ENCODE peak calls at places on chromosomes 3 and 15, in nine cellular contexts. One of them, this sample, is unnamed.
A peak's percentile ranks its signal among the peaks of the same experiment; 100 is the strongest.

GRCh38 chr3:119579366-119580147 is at the start of gene ADPRH:
- DNase-seq in kidney: peak; percentile 95
- DNase-seq in activated effector memory CD4-positive, alpha-beta T cell treated with Interleukin-2 at 50 U/mL for 16 hours: peak; percentile 44
- DNase-seq in CD4-positive, alpha-beta T cell: peak; percentile 9
- DNase-seq in NCI-H1417: peak; percentile 17
- DNase-seq in right cardiac atrium: peak; percentile 95
- DNase-seq in iris pigment epithelial cell: peak; percentile 79
- DNase-seq in stimulated activated CD4-positive, alpha-beta T cell treated with anti-CD3 and anti-CD28 coated beads, Interleukin-15, amount 100 ng/mL, for 1 hour: peak; percentile 36
- DNase-seq in activated T-helper 9 cell treated with anti-CD3 and anti-CD28 coated beads, Interleukin-2, amount 50 U/mL, for 16 hours: peak; percentile 39
- DNase-seq in this sample: peak; percentile 85

GRCh38 chr3:126130081-126130855 is 46.3 kb upstream of the SLC41A3 start:
- DNase-seq in iris pigment epithelial cell: no peak
- DNase-seq in NCI-H1417: no peak
- DNase-seq in right cardiac atrium: peak; percentile 51
- DNase-seq in stimulated activated CD4-positive, alpha-beta T cell treated with anti-CD3 and anti-CD28 coated beads, Interleukin-15, amount 100 ng/mL, for 1 hour: no peak
- DNase-seq in kidney: peak; percentile 73
- DNase-seq in activated effector memory CD4-positive, alpha-beta T cell treated with Interleukin-2 at 50 U/mL for 16 hours: no peak
- DNase-seq in activated T-helper 9 cell treated with anti-CD3 and anti-CD28 coated beads, Interleukin-2, amount 50 U/mL, for 16 hours: no peak
- DNase-seq in CD4-positive, alpha-beta T cell: no peak
- DNase-seq in this sample: peak; percentile 4

GRCh38 chr3:146160233-146160963 is 586 bp downstream of the PLOD2 start:
- DNase-seq in right cardiac atrium: peak; percentile 74
- DNase-seq in iris pigment epithelial cell: peak; percentile 83
- DNase-seq in kidney: peak; percentile 87
- DNase-seq in CD4-positive, alpha-beta T cell: no peak
- DNase-seq in NCI-H1417: peak; percentile 5
- DNase-seq in activated T-helper 9 cell treated with anti-CD3 and anti-CD28 coated beads, Interleukin-2, amount 50 U/mL, for 16 hours: no peak
- DNase-seq in stimulated activated CD4-positive, alpha-beta T cell treated with anti-CD3 and anti-CD28 coated beads, Interleukin-15, amount 100 ng/mL, for 1 hour: no peak
- DNase-seq in activated effector memory CD4-positive, alpha-beta T cell treated with Interleukin-2 at 50 U/mL for 16 hours: no peak
- DNase-seq in this sample: peak; percentile 77

GRCh38 chr3:181896605-181897004 is 184.9 kb downstream of the SOX2 start:
- DNase-seq in activated T-helper 9 cell treated with anti-CD3 and anti-CD28 coated beads, Interleukin-2, amount 50 U/mL, for 16 hours: no peak
- DNase-seq in NCI-H1417: no peak
- DNase-seq in right cardiac atrium: no peak
- DNase-seq in activated effector memory CD4-positive, alpha-beta T cell treated with Interleukin-2 at 50 U/mL for 16 hours: no peak
- DNase-seq in iris pigment epithelial cell: no peak
- DNase-seq in CD4-positive, alpha-beta T cell: no peak
- DNase-seq in kidney: no peak
- DNase-seq in stimulated activated CD4-positive, alpha-beta T cell treated with anti-CD3 and anti-CD28 coated beads, Interleukin-15, amount 100 ng/mL, for 1 hour: no peak
- DNase-seq in this sample: no peak

GRCh38 chr15:29925227-29926082 is 103.2 kb upstream of the TJP1 start:
- DNase-seq in activated T-helper 9 cell treated with anti-CD3 and anti-CD28 coated beads, Interleukin-2, amount 50 U/mL, for 16 hours: no peak
- DNase-seq in iris pigment epithelial cell: peak; percentile 88
- DNase-seq in activated effector memory CD4-positive, alpha-beta T cell treated with Interleukin-2 at 50 U/mL for 16 hours: no peak
- DNase-seq in CD4-positive, alpha-beta T cell: no peak
- DNase-seq in right cardiac atrium: peak; percentile 92
- DNase-seq in NCI-H1417: no peak
- DNase-seq in kidney: peak; percentile 83
- DNase-seq in stimulated activated CD4-positive, alpha-beta T cell treated with anti-CD3 and anti-CD28 coated beads, Interleukin-15, amount 100 ng/mL, for 1 hour: peak; percentile 3
- DNase-seq in this sample: peak; percentile 87

GRCh38 chr3:184791134-184791533 is 20.8 kb upstream of the VPS8 start:
- DNase-seq in CD4-positive, alpha-beta T cell: no peak
- DNase-seq in NCI-H1417: no peak
- DNase-seq in activated T-helper 9 cell treated with anti-CD3 and anti-CD28 coated beads, Interleukin-2, amount 50 U/mL, for 16 hours: no peak
- DNase-seq in activated effector memory CD4-positive, alpha-beta T cell treated with Interleukin-2 at 50 U/mL for 16 hours: no peak
- DNase-seq in kidney: no peak
- DNase-seq in iris pigment epithelial cell: no peak
- DNase-seq in stimulated activated CD4-positive, alpha-beta T cell treated with anti-CD3 and anti-CD28 coated beads, Interleukin-15, amount 100 ng/mL, for 1 hour: no peak
- DNase-seq in right cardiac atrium: no peak
- DNase-seq in this sample: no peak

GRCh38 chr3:168269019-168269418 is 173.3 kb upstream of the GOLIM4 start:
- DNase-seq in kidney: no peak
- DNase-seq in CD4-positive, alpha-beta T cell: no peak
- DNase-seq in right cardiac atrium: no peak
- DNase-seq in stimulated activated CD4-positive, alpha-beta T cell treated with anti-CD3 and anti-CD28 coated beads, Interleukin-15, amount 100 ng/mL, for 1 hour: no peak
- DNase-seq in iris pigment epithelial cell: no peak
- DNase-seq in activated T-helper 9 cell treated with anti-CD3 and anti-CD28 coated beads, Interleukin-2, amount 50 U/mL, for 16 hours: no peak
- DNase-seq in NCI-H1417: no peak
- DNase-seq in activated effector memory CD4-positive, alpha-beta T cell treated with Interleukin-2 at 50 U/mL for 16 hours: no peak
- DNase-seq in this sample: no peak

GRCh38 chr3:107100573-107100972 is 276.7 kb upstream of the CCDC54 start:
- DNase-seq in right cardiac atrium: no peak
- DNase-seq in activated effector memory CD4-positive, alpha-beta T cell treated with Interleukin-2 at 50 U/mL for 16 hours: no peak
- DNase-seq in activated T-helper 9 cell treated with anti-CD3 and anti-CD28 coated beads, Interleukin-2, amount 50 U/mL, for 16 hours: no peak
- DNase-seq in iris pigment epithelial cell: no peak
- DNase-seq in kidney: no peak
- DNase-seq in CD4-positive, alpha-beta T cell: no peak
- DNase-seq in NCI-H1417: no peak
- DNase-seq in stimulated activated CD4-positive, alpha-beta T cell treated with anti-CD3 and anti-CD28 coated beads, Interleukin-15, amount 100 ng/mL, for 1 hour: no peak
- DNase-seq in this sample: no peak

GRCh38 chr15:48800811-48801460 is 9.9 kb downstream of the CEP152 start:
- DNase-seq in activated effector memory CD4-positive, alpha-beta T cell treated with Interleukin-2 at 50 U/mL for 16 hours: no peak
- DNase-seq in right cardiac atrium: no peak
- DNase-seq in kidney: no peak
- DNase-seq in stimulated activated CD4-positive, alpha-beta T cell treated with anti-CD3 and anti-CD28 coated beads, Interleukin-15, amount 100 ng/mL, for 1 hour: no peak
- DNase-seq in CD4-positive, alpha-beta T cell: no peak
- DNase-seq in activated T-helper 9 cell treated with anti-CD3 and anti-CD28 coated beads, Interleukin-2, amount 50 U/mL, for 16 hours: no peak
- DNase-seq in NCI-H1417: no peak
- DNase-seq in iris pigment epithelial cell: peak; percentile 55
- DNase-seq in this sample: no peak

This sample was measured in testis.